ENCODE peak calls at places on chromosomes 7 and 10, in six cellular contexts. One of them, this sample, is unnamed.

GRCh38 chr10:73910401-73910763 is 550 bp upstream of the PLAU start:
- DNase-seq in fibroblast of pulmonary artery: no peak
- DNase-seq in fibroblast of the aortic adventitia: no peak
- DNase-seq in osteoblast: no peak
- DNase-seq in fibroblast of mammary gland: no peak
- DNase-seq in heart left ventricle: no peak
- DNase-seq in this sample: peak; percentile 40

GRCh38 chr7:28626629-28627262 is 214.4 kb downstream of the CREB5 start:
- DNase-seq in fibroblast of the aortic adventitia: peak; percentile 52
- DNase-seq in fibroblast of mammary gland: peak; percentile 69
- DNase-seq in heart left ventricle: no peak
- DNase-seq in fibroblast of pulmonary artery: peak; percentile 61
- DNase-seq in osteoblast: no peak
- DNase-seq in this sample: peak; percentile 51

GRCh38 chr10:62610649-62611229 is 193.8 kb upstream of the ADO start:
- DNase-seq in fibroblast of pulmonary artery: peak; percentile 66
- DNase-seq in osteoblast: peak; percentile 93
- DNase-seq in fibroblast of mammary gland: peak; percentile 57
- DNase-seq in heart left ventricle: peak; percentile 55
- DNase-seq in fibroblast of the aortic adventitia: peak; percentile 45
- DNase-seq in this sample: peak; percentile 61

GRCh38 chr10:43136995-43137700 is 1.1 kb upstream of the CSGALNACT2 start:
- DNase-seq in fibroblast of pulmonary artery: peak; percentile 31
- DNase-seq in osteoblast: peak; percentile 70
- DNase-seq in heart left ventricle: no peak
- DNase-seq in fibroblast of the aortic adventitia: peak; percentile 56
- DNase-seq in fibroblast of mammary gland: peak; percentile 70
- DNase-seq in this sample: no peak

GRCh38 chr7:2708547-2709310 is 20.7 kb downstream of the AMZ1 start:
- DNase-seq in osteoblast: no peak
- DNase-seq in fibroblast of mammary gland: no peak
- DNase-seq in fibroblast of the aortic adventitia: no peak
- DNase-seq in fibroblast of pulmonary artery: no peak
- DNase-seq in heart left ventricle: no peak
- DNase-seq in this sample: no peak

GRCh38 chr7:112414855-112415490 is 35.3 kb upstream of the IFRD1 start:
- DNase-seq in fibroblast of the aortic adventitia: peak; percentile 60
- DNase-seq in osteoblast: no peak
- DNase-seq in fibroblast of mammary gland: peak; percentile 52
- DNase-seq in heart left ventricle: no peak
- DNase-seq in fibroblast of pulmonary artery: peak; percentile 68
- DNase-seq in this sample: peak; percentile 34

GRCh38 chr7:127651556-127652332 is at the start of gene SND1:
- DNase-seq in fibroblast of pulmonary artery: peak; percentile 99
- DNase-seq in fibroblast of the aortic adventitia: peak; percentile 98
- DNase-seq in fibroblast of mammary gland: peak; percentile 98
- DNase-seq in osteoblast: peak; percentile 98
- DNase-seq in heart left ventricle: peak; percentile 100
- DNase-seq in this sample: peak; percentile 99

GRCh38 chr7:2698581-2699288 is 10.7 kb downstream of the AMZ1 start:
- DNase-seq in fibroblast of mammary gland: no peak
- DNase-seq in heart left ventricle: no peak
- DNase-seq in fibroblast of pulmonary artery: no peak
- DNase-seq in fibroblast of the aortic adventitia: no peak
- DNase-seq in osteoblast: peak; percentile 68
- DNase-seq in this sample: no peak

GRCh38 chr7:142459557-142459963 is 201.7 kb upstream of the PRSS58 start:
- DNase-seq in osteoblast: no peak
- DNase-seq in heart left ventricle: no peak
- DNase-seq in fibroblast of mammary gland: peak; percentile 91
- DNase-seq in fibroblast of pulmonary artery: peak; percentile 78
- DNase-seq in fibroblast of the aortic adventitia: peak; percentile 89
- DNase-seq in this sample: peak; percentile 72

GRCh38 chr10:29849434-29849833 is 210.0 kb downstream of the JCAD start:
- DNase-seq in fibroblast of mammary gland: peak; percentile 63
- DNase-seq in heart left ventricle: peak; percentile 33
- DNase-seq in osteoblast: peak; percentile 83
- DNase-seq in fibroblast of the aortic adventitia: peak; percentile 93
- DNase-seq in fibroblast of pulmonary artery: peak; percentile 89
- DNase-seq in this sample: peak; percentile 95

GRCh38 chr10:121409466-121410104 is 188.7 kb downstream of the FGFR2 start:
- DNase-seq in osteoblast: no peak
- DNase-seq in heart left ventricle: no peak
- DNase-seq in fibroblast of the aortic adventitia: no peak
- DNase-seq in fibroblast of pulmonary artery: no peak
- DNase-seq in fibroblast of mammary gland: no peak
- DNase-seq in this sample: no peak

GRCh38 chr7:55160539-55160938 is 141.7 kb downstream of the EGFR start:
- DNase-seq in osteoblast: peak; percentile 93
- DNase-seq in heart left ventricle: no peak
- DNase-seq in fibroblast of the aortic adventitia: peak; percentile 66
- DNase-seq in fibroblast of mammary gland: peak; percentile 45
- DNase-seq in fibroblast of pulmonary artery: peak; percentile 80
- DNase-seq in this sample: peak; percentile 67

GRCh38 chr7:8295638-8296361 is 33.8 kb upstream of the ICA1 start:
- DNase-seq in fibroblast of the aortic adventitia: peak; percentile 87
- DNase-seq in heart left ventricle: peak; percentile 29
- DNase-seq in osteoblast: peak; percentile 87
- DNase-seq in fibroblast of mammary gland: peak; percentile 83
- DNase-seq in fibroblast of pulmonary artery: peak; percentile 84
- DNase-seq in this sample: peak; percentile 81

GRCh38 chr7:116968626-116969025 is 15.3 kb downstream of the ST7 start:
- DNase-seq in fibroblast of pulmonary artery: no peak
- DNase-seq in fibroblast of the aortic adventitia: no peak
- DNase-seq in heart left ventricle: no peak
- DNase-seq in osteoblast: no peak
- DNase-seq in fibroblast of mammary gland: no peak
- DNase-seq in this sample: no peak

GRCh38 chr7:81161459-81162075 is 242.7 kb upstream of the SEMA3C start:
- DNase-seq in fibroblast of the aortic adventitia: peak; percentile 93
- DNase-seq in heart left ventricle: no peak
- DNase-seq in osteoblast: peak; percentile 79
- DNase-seq in fibroblast of mammary gland: peak; percentile 98
- DNase-seq in fibroblast of pulmonary artery: peak; percentile 92
- DNase-seq in this sample: peak; percentile 97

GRCh38 chr10:33129987-33130386 is 172.0 kb upstream of the ITGB1 start:
- DNase-seq in heart left ventricle: no peak
- DNase-seq in fibroblast of the aortic adventitia: peak; percentile 77
- DNase-seq in osteoblast: no peak
- DNase-seq in fibroblast of pulmonary artery: peak; percentile 67
- DNase-seq in fibroblast of mammary gland: peak; percentile 91
- DNase-seq in this sample: peak; percentile 91

DNA sequence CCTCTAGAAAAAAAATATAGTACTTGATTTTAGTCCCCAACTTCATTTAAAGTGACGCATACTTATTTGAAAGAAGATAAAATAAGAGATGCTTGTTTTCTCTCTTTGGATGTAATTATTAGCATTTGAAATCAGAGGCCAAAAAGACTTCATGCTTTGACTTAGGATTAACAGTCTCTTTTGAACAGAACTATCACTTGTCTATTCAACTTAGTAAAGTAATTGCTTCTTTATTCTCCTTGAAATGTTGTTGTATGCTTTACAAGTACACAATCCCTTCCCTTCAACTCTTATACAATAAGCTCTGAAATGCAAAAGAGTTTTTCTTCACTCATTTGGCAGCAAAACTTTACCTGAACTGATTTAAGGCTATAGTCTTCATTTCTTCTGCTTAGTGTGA is 80.8 kb downstream of the HIBADH start:
- DNase-seq in fibroblast of pulmonary artery: no peak
- DNase-seq in fibroblast of mammary gland: no peak
- DNase-seq in heart left ventricle: no peak
- DNase-seq in fibroblast of the aortic adventitia: no peak
- DNase-seq in osteoblast: no peak
- DNase-seq in this sample: no peak
- TF ChIP-seq CTCF in fibroblast of pulmonary artery: no peak
- TF ChIP-seq CTCF in fibroblast of mammary gland: no peak
- TF ChIP-seq CTCF in heart left ventricle: no peak
- TF ChIP-seq CTCF in fibroblast of the aortic adventitia: no peak
- TF ChIP-seq CTCF in osteoblast: no peak
- TF ChIP-seq CTCF in this sample: no peak

GRCh38 chr7:92034116-92034515 is 93.5 kb downstream of the AKAP9 start:
- DNase-seq in fibroblast of mammary gland: peak; percentile 56
- DNase-seq in heart left ventricle: no peak
- DNase-seq in osteoblast: no peak
- DNase-seq in fibroblast of pulmonary artery: peak; percentile 63
- DNase-seq in fibroblast of the aortic adventitia: peak; percentile 74
- DNase-seq in this sample: peak; percentile 29

GRCh38 chr7:92039900-92040299 is 94.4 kb downstream of the CYP51A1 start:
- DNase-seq in heart left ventricle: no peak
- DNase-seq in fibroblast of pulmonary artery: no peak
- DNase-seq in osteoblast: no peak
- DNase-seq in fibroblast of mammary gland: no peak
- DNase-seq in fibroblast of the aortic adventitia: no peak
- DNase-seq in this sample: no peak

DNA sequence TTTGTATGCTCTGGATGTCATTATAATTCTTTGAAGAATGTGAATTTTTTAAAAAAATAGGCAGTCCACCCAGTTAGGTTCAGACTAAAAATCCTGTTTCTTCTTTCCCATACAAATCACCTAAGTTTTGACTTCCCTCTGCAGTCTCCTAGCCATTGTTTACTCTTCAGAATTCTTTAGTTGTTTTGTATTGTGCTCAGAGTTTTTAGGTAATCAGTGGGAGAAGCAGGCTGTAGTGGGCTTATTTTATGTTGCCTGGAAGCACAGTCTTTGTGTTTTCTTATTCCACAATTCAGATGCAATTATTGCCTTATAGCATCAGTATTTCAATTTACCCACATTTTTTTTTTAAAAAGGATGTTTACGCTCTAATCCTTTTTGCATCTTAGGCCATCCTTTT is 94.9 kb downstream of the AKAP9 start:
- DNase-seq in fibroblast of mammary gland: no peak
- DNase-seq in fibroblast of the aortic adventitia: no peak
- DNase-seq in osteoblast: no peak
- DNase-seq in fibroblast of pulmonary artery: no peak
- DNase-seq in heart left ventricle: no peak
- DNase-seq in this sample: peak; percentile 13
- H3K4me3 ChIP-seq in fibroblast of mammary gland: no peak overlapping the region
- H3K4me3 ChIP-seq in fibroblast of the aortic adventitia: no peak overlapping the region
- H3K4me3 ChIP-seq in osteoblast: no peak overlapping the region
- H3K4me3 ChIP-seq in fibroblast of pulmonary artery: no peak overlapping the region
- H3K4me3 ChIP-seq in heart left ventricle: no peak overlapping the region
- H3K4me3 ChIP-seq in this sample: no peak overlapping the region

DNA sequence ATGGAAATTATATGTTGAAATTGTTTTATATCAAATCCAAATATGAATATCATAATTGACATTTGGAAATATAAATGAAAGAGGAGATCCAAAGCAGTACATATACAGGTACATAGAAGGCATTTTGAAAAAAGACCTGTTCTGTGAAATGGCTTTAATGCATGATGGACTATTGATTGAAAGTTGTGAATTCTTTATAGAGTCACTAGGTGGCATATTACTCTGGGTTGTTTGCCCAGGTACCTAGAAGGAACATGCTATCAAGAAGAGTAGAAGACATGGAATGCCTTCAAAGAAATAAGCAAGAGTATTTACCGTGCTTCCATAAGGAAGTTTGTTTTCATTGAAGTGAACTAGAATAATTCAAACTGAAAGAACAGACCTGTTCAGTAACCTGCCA is 160.0 kb upstream of the ANK3 start:
- DNase-seq in fibroblast of the aortic adventitia: peak; percentile 38
- DNase-seq in heart left ventricle: no peak
- DNase-seq in osteoblast: peak; percentile 11
- DNase-seq in fibroblast of mammary gland: peak; percentile 27
- DNase-seq in fibroblast of pulmonary artery: peak; percentile 53
- DNase-seq in this sample: peak; percentile 5
- TF ChIP-seq CTCF in fibroblast of the aortic adventitia: peak; percentile 37
- TF ChIP-seq CTCF in heart left ventricle: peak; percentile 9
- TF ChIP-seq CTCF in osteoblast: peak; percentile 33
- TF ChIP-seq CTCF in fibroblast of mammary gland: peak; percentile 32
- TF ChIP-seq CTCF in fibroblast of pulmonary artery: peak; percentile 47
- TF ChIP-seq CTCF in this sample: no peak

GRCh38 chr7:16113058-16113457 is 308.3 kb downstream of the CRPPA start:
- DNase-seq in fibroblast of mammary gland: no peak
- DNase-seq in fibroblast of the aortic adventitia: no peak
- DNase-seq in osteoblast: no peak
- DNase-seq in fibroblast of pulmonary artery: no peak
- DNase-seq in heart left ventricle: no peak
- DNase-seq in this sample: no peak
- H3K4me3 ChIP-seq in fibroblast of mammary gland: no peak overlapping the region
- H3K4me3 ChIP-seq in fibroblast of the aortic adventitia: no peak overlapping the region
- H3K4me3 ChIP-seq in osteoblast: no peak overlapping the region
- H3K4me3 ChIP-seq in fibroblast of pulmonary artery: no peak overlapping the region
- H3K4me3 ChIP-seq in heart left ventricle: no peak overlapping the region
- H3K4me3 ChIP-seq in this sample: no peak overlapping the region

GRCh38 chr7:151725844-151726770 is 150.8 kb downstream of the PRKAG2 start:
- DNase-seq in fibroblast of pulmonary artery: no peak
- DNase-seq in heart left ventricle: no peak
- DNase-seq in fibroblast of mammary gland: no peak
- DNase-seq in fibroblast of the aortic adventitia: no peak
- DNase-seq in osteoblast: peak; percentile 87
- DNase-seq in this sample: no peak
- TF ChIP-seq CTCF in fibroblast of pulmonary artery: no peak
- TF ChIP-seq CTCF in heart left ventricle: no peak
- TF ChIP-seq CTCF in fibroblast of mammary gland: no peak
- TF ChIP-seq CTCF in fibroblast of the aortic adventitia: no peak
- TF ChIP-seq CTCF in osteoblast: no peak
- TF ChIP-seq CTCF in this sample: no peak

DNA sequence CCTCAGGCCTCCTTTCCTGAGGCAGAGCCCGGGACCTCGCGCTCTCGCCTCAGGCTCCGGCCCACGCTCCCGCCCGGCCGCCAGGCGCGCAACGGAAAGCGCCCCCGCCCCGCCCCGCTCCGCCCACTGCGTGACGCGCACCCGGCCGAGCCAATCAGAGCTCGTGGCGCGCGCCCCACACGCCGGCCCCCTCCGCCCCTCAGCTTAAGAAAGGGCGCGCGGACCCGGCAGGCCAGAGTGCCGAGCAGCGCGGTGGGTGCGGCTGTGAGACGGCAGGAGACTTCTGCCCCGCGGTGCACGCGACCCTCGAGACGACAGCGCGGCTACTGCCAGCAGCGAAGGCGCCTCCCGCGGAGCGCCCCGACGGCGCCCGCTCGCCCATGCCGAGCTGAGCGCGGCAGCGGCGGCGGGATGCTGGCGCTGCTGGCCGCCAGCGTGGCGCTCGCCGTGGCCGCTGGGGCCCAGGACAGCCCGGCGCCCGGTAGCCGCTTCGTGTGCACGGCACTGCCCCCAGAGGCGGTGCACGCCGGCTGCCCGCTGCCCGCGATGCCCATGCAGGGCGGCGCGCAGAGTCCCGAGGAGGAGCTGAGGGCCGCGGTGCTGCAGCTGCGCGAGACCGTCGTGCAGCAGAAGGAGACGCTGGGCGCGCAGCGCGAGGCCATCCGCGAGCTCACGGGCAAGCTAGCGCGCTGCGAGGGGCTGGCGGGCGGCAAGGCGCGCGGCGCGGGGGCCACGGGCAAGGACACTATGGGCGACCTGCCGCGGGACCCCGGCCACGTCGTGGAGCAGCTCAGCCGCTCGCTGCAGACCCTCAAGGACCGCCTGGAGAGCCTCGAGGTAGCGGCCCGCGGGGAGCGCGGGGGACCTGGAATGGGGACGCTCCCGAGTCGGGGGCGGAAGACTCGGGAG is at the start of gene NPTX2:
- DNase-seq in fibroblast of pulmonary artery: peak; percentile 47
- DNase-seq in fibroblast of the aortic adventitia: peak; percentile 12
- DNase-seq in osteoblast: peak; percentile 89
- DNase-seq in fibroblast of mammary gland: no peak
- DNase-seq in heart left ventricle: peak; percentile 44
- DNase-seq in this sample: no peak
- H3K4me3 ChIP-seq in fibroblast of pulmonary artery: peak within 1 kb of the TSS; percentile 47
- H3K4me3 ChIP-seq in fibroblast of the aortic adventitia: peak within 1 kb of the TSS; percentile 45
- H3K4me3 ChIP-seq in osteoblast: no peak within 1 kb of the TSS
- H3K4me3 ChIP-seq in fibroblast of mammary gland: no peak within 1 kb of the TSS
- H3K4me3 ChIP-seq in heart left ventricle: peak within 1 kb of the TSS; percentile 50
- H3K4me3 ChIP-seq in this sample: no peak within 1 kb of the TSS

This sample was measured in fibroblast of villous mesenchyme.